ENCODE peak calls at places on chromosomes 5 and 9, in seven cellular contexts. L is K562; B is CD8-positive, alpha-beta memory T cell; R is HL-60; U is hepatocyte; Z is heart right ventricle; G is uterus. T is an unnamed sample.
A peak's percentile ranks its signal among the peaks of the same experiment; 100 is the strongest.

GRCh38 chr5:51384281-51384840 is 1.1 kb downstream of the ISL1 start:
- DNase-seq in Z (no peak), R (no peak), B (no peak), G (no peak), L (no peak), U (no peak), T (no peak)

GRCh38 chr9:85431396-85432102 is 310.2 kb downstream of the AGTPBP1 start:
- DNase-seq in B (no peak), L (no peak), R (no peak), G (no peak), Z (no peak), U (peak; percentile 30), T (no peak)

GRCh38 chr5:163172540-163173337 is 264.7 kb upstream of the CCNG1 start:
- DNase-seq in B (no peak), U (no peak), L (no peak), G (no peak), Z (no peak), R (no peak), T (no peak)

GRCh38 chr5:95709967-95710650 is 21.0 kb upstream of the RHOBTB3 start:
- DNase-seq in Z (peak; percentile 59), G (peak; percentile 42), U (peak; percentile 78), R (no peak), L (peak; percentile 33), B (no peak), T (peak; percentile 56)

GRCh38 chr9:5579881-5580280 is 49.0 kb upstream of the RIC1 start:
- DNase-seq in R (no peak), B (no peak), U (no peak), L (no peak), Z (no peak), G (no peak), T (no peak)

GRCh38 chr5:55569513-55569865 is 34.7 kb upstream of the PLPP1 start:
- DNase-seq in G (no peak), R (no peak), B (no peak), Z (no peak), L (no peak), U (no peak), T (no peak)

GRCh38 chr9:81138173-81138572 is 551.2 kb downstream of the TLE1 start:
- DNase-seq in L (no peak), B (no peak), R (no peak), G (no peak), Z (no peak), U (no peak), T (peak; percentile 28)

GRCh38 chr5:16034640-16035039 is 145.0 kb downstream of the MARCHF11 start:
- DNase-seq in L (no peak), B (no peak), Z (no peak), U (no peak), G (no peak), R (no peak), T (no peak)

GRCh38 chr9:134226221-134226930 is 62.0 kb upstream of the RNU6ATAC start:
- DNase-seq in L (no peak), B (no peak), R (peak; percentile 91), U (peak; percentile 63), Z (no peak), G (no peak), T (no peak)

GRCh38 chr5:14741131-14741530 is 76.6 kb downstream of the OTULIN start:
- DNase-seq in R (no peak), U (no peak), Z (no peak), L (no peak), G (no peak), B (no peak), T (no peak)

GRCh38 chr9:121201045-121201737 is 478 bp downstream of the RAB14 start:
- DNase-seq in U (peak; percentile 62), L (peak; percentile 79), R (no peak), G (no peak), B (peak; percentile 54), Z (no peak), T (peak; percentile 75)

GRCh38 chr9:35627575-35627974 is 9.4 kb upstream of the CD72 start:
- DNase-seq in B (no peak), U (no peak), G (no peak), L (no peak), Z (no peak), R (no peak), T (no peak)
- H3K27ac ChIP-seq in B (no peak overlapping the region), U (no peak overlapping the region), G (no peak overlapping the region), L (no peak overlapping the region), Z (no peak overlapping the region), R (no peak overlapping the region), T (no peak overlapping the region)

GRCh38 chr9:88533951-88534455 is 975 bp upstream of the NXNL2 start:
- DNase-seq in R (peak; percentile 56), U (peak; percentile 73), G (peak; percentile 78), Z (no peak), B (no peak), L (peak; percentile 62), T (peak; percentile 38)
- H3K27me3 ChIP-seq in R (peaks cover 16% of the 10 kb centered on the region), U (no peaks in the 10 kb centered on the region), G (no peaks in the 10 kb centered on the region), Z (peaks cover 14% of the 10 kb centered on the region), B (peaks cover 7% of the 10 kb centered on the region), L (no peaks in the 10 kb centered on the region), T (peaks cover 80% of the 10 kb centered on the region)

GRCh38 chr5:31194892-31195291 is 1.4 kb downstream of the CDH6 start:
- DNase-seq in G (no peak), U (no peak), L (no peak), Z (no peak), R (no peak), B (no peak), T (no peak)

GRCh38 chr5:31196309-31196708 is 2.8 kb downstream of the CDH6 start:
- DNase-seq in G (no peak), U (peak; percentile 25), B (no peak), Z (no peak), R (no peak), L (no peak), T (peak; percentile 70)

GRCh38 chr5:31193026-31193425 is 460 bp upstream of the CDH6 start:
- DNase-seq in B (no peak), L (no peak), U (no peak), R (no peak), Z (no peak), G (no peak), T (no peak)

GRCh38 chr5:31193591-31194457 is at the start of gene CDH6:
- DNase-seq in L (no peak), G (peak; percentile 16), Z (peak; percentile 4), U (peak; percentile 70), B (no peak), R (no peak), T (peak; percentile 94)

DNA sequence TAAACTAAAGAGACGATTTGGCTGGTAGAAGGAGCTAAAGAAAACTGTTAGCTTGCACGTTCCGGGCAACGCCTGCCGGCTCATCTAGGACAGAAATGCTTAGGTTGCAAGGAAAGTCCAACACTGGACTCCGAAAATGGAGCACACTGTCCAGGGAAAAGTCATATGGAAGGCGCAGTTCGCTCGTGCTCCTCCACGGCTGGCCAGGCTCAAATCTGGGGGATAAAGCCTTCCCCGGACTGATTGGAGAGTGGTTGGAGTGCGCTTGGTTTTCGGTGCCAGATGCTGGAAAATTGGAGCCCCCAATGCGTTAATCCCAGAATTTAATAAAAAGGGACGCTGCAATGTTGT is 947 bp downstream of the CDH6 start:
- DNase-seq in G (no peak), U (no peak), B (no peak), Z (no peak), L (no peak), R (no peak), T (peak; percentile 14)
- H3K27ac ChIP-seq in G (peak overlapping the region; percentile 47), U (peak overlapping the region; percentile 25), B (no peak overlapping the region), Z (peak overlapping the region; percentile 64), L (no peak overlapping the region), R (no peak overlapping the region), T (no peak overlapping the region)

GRCh38 chr9:124015661-124016131 is 4.1 kb downstream of the LHX2 start:
- DNase-seq in U (no peak), Z (no peak), B (no peak), L (no peak), R (no peak), G (no peak), T (peak; percentile 50)

GRCh38 chr9:124013263-124014211 is 2.0 kb downstream of the LHX2 start:
- DNase-seq in L (no peak), G (no peak), B (no peak), Z (no peak), R (no peak), U (no peak), T (peak; percentile 74)

GRCh38 chr9:124014355-124015026 is 2.9 kb downstream of the LHX2 start:
- DNase-seq in B (no peak), R (no peak), G (no peak), Z (no peak), U (no peak), L (no peak), T (no peak)

GRCh38 chr9:124016152-124017063 is 4.8 kb downstream of the LHX2 start:
- DNase-seq in B (no peak), Z (no peak), G (no peak), U (no peak), L (no peak), R (no peak), T (peak; percentile 58)

GRCh38 chr9:124015091-124015660 is 3.6 kb downstream of the LHX2 start:
- DNase-seq in L (no peak), R (no peak), G (no peak), U (no peak), Z (no peak), B (no peak), T (peak; percentile 75)
- H3K27me3 ChIP-seq in L (peaks cover 63% of the 10 kb centered on the region), R (peaks cover 90% of the 10 kb centered on the region), G (peaks cover 86% of the 10 kb centered on the region), U (peaks cover 96% of the 10 kb centered on the region), Z (peaks cover 100% of the 10 kb centered on the region), B (peaks cover 69% of the 10 kb centered on the region), T (peaks cover 100% of the 10 kb centered on the region)

GRCh38 chr9:110579763-110580255 is 268 bp upstream of the SVEP1 start:
- DNase-seq in Z (peak; percentile 12), B (no peak), U (peak; percentile 35), G (peak; percentile 50), R (no peak), L (no peak), T (peak; percentile 69)
- H3K27ac ChIP-seq in Z (peak overlapping the region; percentile 72), B (no peak overlapping the region), U (peak overlapping the region; percentile 67), G (peak overlapping the region; percentile 85), R (no peak overlapping the region), L (no peak overlapping the region), T (no peak overlapping the region)

T was measured in neural progenitor cell.